ENCODE peak calls at places on chromosomes 13 and 19, in nine cellular contexts. A is tibial nerve; G is CD8-positive, alpha-beta T cell; M is spleen; T is left lung; V is IMR-90; R is transverse colon; C is cardiac muscle cell; B is pancreas. E is an unnamed sample.

GRCh38 chr19:16370671-16371391 is 46.2 kb downstream of the KLF2 start:
- DNase-seq in A (no peak), G (peak; percentile 42), M (peak; percentile 88), T (no peak), V (no peak), R (no peak), C (no peak), B (no peak), E (no peak)

GRCh38 chr13:109807345-109807744 is 21.0 kb upstream of the IRS2 start:
- DNase-seq in A (no peak), G (no peak), M (no peak), T (no peak), V (no peak), R (no peak), C (no peak), B (no peak), E (no peak)

GRCh38 chr19:8320564-8321066 is 560 bp downstream of the NDUFA7 start:
- DNase-seq in A (no peak), G (peak; percentile 27), M (no peak), T (no peak), V (no peak), R (no peak), C (peak; percentile 15), B (no peak), E (no peak)

GRCh38 chr19:42655748-42656147 is 61.0 kb upstream of the CEACAM8 start:
- DNase-seq in A (no peak), G (no peak), M (no peak), T (no peak), V (no peak), R (no peak), C (no peak), B (peak; percentile 69), E (no peak)

GRCh38 chr13:44075113-44075512 is 195.4 kb downstream of the LACC1 start:
- DNase-seq in A (no peak), G (no peak), M (no peak), T (no peak), V (no peak), R (no peak), C (no peak), B (no peak), E (no peak)

GRCh38 chr13:110397445-110397844 is 90.4 kb downstream of the COL4A2 start:
- DNase-seq in A (peak; percentile 75), G (no peak), M (no peak), T (no peak), V (peak; percentile 85), R (no peak), C (no peak), B (no peak), E (no peak)

GRCh38 chr13:40389081-40389641 is 277.3 kb downstream of the FOXO1 start:
- DNase-seq in A (no peak), G (peak; percentile 47), M (no peak), T (no peak), V (no peak), R (no peak), C (no peak), B (no peak), E (no peak)

GRCh38 chr19:34976611-34977010 is 12.6 kb upstream of the ZNF792 start:
- DNase-seq in A (no peak), G (no peak), M (no peak), T (no peak), V (no peak), R (no peak), C (no peak), B (no peak), E (no peak)

GRCh38 chr13:80299046-80299445 is 41.9 kb downstream of the SPRY2 start:
- DNase-seq in A (no peak), G (no peak), M (no peak), T (no peak), V (no peak), R (no peak), C (no peak), B (no peak), E (no peak)

GRCh38 chr13:28099396-28100148 is 804 bp downstream of the FLT3 start:
- DNase-seq in A (no peak), G (no peak), M (no peak), T (no peak), V (no peak), R (no peak), C (no peak), B (no peak), E (no peak)

GRCh38 chr13:37473035-37473434 is 125.5 kb downstream of the POSTN start:
- DNase-seq in A (no peak), G (no peak), M (no peak), T (no peak), V (no peak), R (no peak), C (no peak), B (no peak), E (no peak)

GRCh38 chr13:113781571-113781970 is 22.5 kb downstream of the TMEM255B start:
- DNase-seq in A (no peak), G (no peak), M (no peak), T (no peak), V (no peak), R (no peak), C (no peak), B (no peak), E (no peak)

DNA sequence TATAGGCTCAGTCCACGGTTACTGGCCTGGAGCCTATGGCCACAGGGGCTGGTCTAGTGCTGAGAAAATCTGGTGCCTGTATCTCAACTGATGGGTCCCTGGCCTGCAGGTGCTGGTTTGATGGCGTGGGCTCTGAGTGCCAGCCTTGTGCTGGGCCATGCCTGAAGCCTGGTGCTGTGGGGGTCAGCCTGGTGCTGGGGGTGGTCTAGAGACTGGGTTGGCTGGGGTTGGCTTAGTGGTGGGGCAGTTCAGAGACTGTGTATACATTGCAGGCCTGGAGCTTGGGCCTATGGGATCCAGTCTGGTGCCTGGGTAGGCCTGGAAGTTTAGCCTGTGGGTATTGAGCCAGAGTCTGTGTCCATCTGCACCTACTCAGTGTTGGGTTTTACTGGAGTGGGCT is 36.4 kb downstream of the SLC10A2 start:
- DNase-seq in A (no peak), G (no peak), M (no peak), T (no peak), V (no peak), R (no peak), C (no peak), B (no peak), E (no peak)
- H3K4me1 ChIP-seq in A (no peaks in the 10 kb centered on the region), G (no peaks in the 10 kb centered on the region), M (no peaks in the 10 kb centered on the region), T (no peaks in the 10 kb centered on the region), V (no peaks in the 10 kb centered on the region), R (no peaks in the 10 kb centered on the region), C (no peaks in the 10 kb centered on the region), B (no peaks in the 10 kb centered on the region), E (no peaks in the 10 kb centered on the region)

GRCh38 chr19:12784394-12784870 is 6.9 kb upstream of the JUNB start:
- DNase-seq in A (no peak), G (peak; percentile 38), M (no peak), T (no peak), V (peak; percentile 46), R (no peak), C (no peak), B (no peak), E (no peak)

GRCh38 chr19:12785431-12786011 is 5.8 kb upstream of the JUNB start:
- DNase-seq in A (no peak), G (peak; percentile 24), M (peak; percentile 82), T (peak; percentile 74), V (no peak), R (peak; percentile 41), C (no peak), B (no peak), E (no peak)

GRCh38 chr19:12786149-12786870 is 5.0 kb upstream of the JUNB start:
- DNase-seq in A (no peak), G (no peak), M (peak; percentile 92), T (peak; percentile 88), V (no peak), R (peak; percentile 86), C (no peak), B (peak; percentile 88), E (peak; percentile 78)

GRCh38 chr19:12783849-12784393 is 7.4 kb upstream of the JUNB start:
- DNase-seq in A (no peak), G (no peak), M (peak; percentile 85), T (peak; percentile 83), V (no peak), R (peak; percentile 73), C (no peak), B (no peak), E (peak; percentile 77)

GRCh38 chr19:12784871-12785430 is 6.3 kb upstream of the JUNB start:
- DNase-seq in A (no peak), G (peak; percentile 39), M (no peak), T (no peak), V (peak; percentile 26), R (no peak), C (no peak), B (no peak), E (no peak)
- H3K4me1 ChIP-seq in A (peaks cover 74% of the 10 kb centered on the region), G (peaks cover 60% of the 10 kb centered on the region), M (peaks cover 64% of the 10 kb centered on the region), T (peaks cover 61% of the 10 kb centered on the region), V (peaks cover 46% of the 10 kb centered on the region), R (peaks cover 77% of the 10 kb centered on the region), C (peaks cover 38% of the 10 kb centered on the region), B (peaks cover 16% of the 10 kb centered on the region), E (peaks cover 35% of the 10 kb centered on the region)

GRCh38 chr13:111924676-111925075 is 142.3 kb upstream of the SOX1 start:
- DNase-seq in A (no peak), G (no peak), M (no peak), T (peak; percentile 11), V (no peak), R (no peak), C (no peak), B (no peak), E (no peak)

GRCh38 chr13:111925146-111925875 is 141.6 kb upstream of the SOX1 start:
- DNase-seq in A (no peak), G (no peak), M (peak; percentile 45), T (peak; percentile 8), V (no peak), R (no peak), C (no peak), B (no peak), E (no peak)

GRCh38 chr13:111926501-111927180 is 140.3 kb upstream of the SOX1 start:
- DNase-seq in A (no peak), G (no peak), M (peak; percentile 40), T (peak; percentile 12), V (no peak), R (no peak), C (no peak), B (no peak), E (no peak)

GRCh38 chr13:111927181-111927540 is 139.8 kb upstream of the SOX1 start:
- DNase-seq in A (no peak), G (no peak), M (peak; percentile 53), T (peak; percentile 3), V (no peak), R (no peak), C (no peak), B (no peak), E (no peak)

GRCh38 chr13:111929036-111929616 is 137.8 kb upstream of the SOX1 start:
- DNase-seq in A (no peak), G (no peak), M (peak; percentile 48), T (peak; percentile 22), V (no peak), R (no peak), C (no peak), B (no peak), E (no peak)
- H3K4me1 ChIP-seq in A (no peaks in the 10 kb centered on the region), G (no peaks in the 10 kb centered on the region), M (no peaks in the 10 kb centered on the region), T (no peaks in the 10 kb centered on the region), V (no peaks in the 10 kb centered on the region), R (no peaks in the 10 kb centered on the region), C (no peaks in the 10 kb centered on the region), B (no peaks in the 10 kb centered on the region), E (no peaks in the 10 kb centered on the region)

DNA sequence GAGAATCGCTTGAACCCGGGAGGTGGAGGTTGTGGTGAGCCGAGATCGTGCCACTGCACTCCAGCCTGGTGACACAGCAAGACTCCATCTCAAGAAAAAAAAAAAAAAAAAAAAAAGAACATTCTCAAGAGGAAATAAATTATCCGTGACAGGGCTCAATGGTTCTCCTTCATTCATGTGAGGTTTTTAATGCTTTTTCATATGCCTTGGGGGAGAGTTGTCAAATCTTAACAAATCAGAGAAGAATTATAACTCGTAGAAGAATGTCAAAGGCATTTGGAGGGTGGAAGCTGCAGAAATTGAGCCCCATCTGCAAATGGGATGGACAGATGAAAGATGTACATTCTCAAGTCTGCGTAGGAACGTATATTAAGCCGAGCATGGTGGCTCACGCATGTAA is 34.8 kb upstream of the HOMER3 start:
- DNase-seq in A (no peak), G (no peak), M (no peak), T (no peak), V (no peak), R (no peak), C (no peak), B (no peak), E (no peak)
- H3K4me1 ChIP-seq in A (peaks cover 3% of the 10 kb centered on the region), G (no peaks in the 10 kb centered on the region), M (peaks cover 4% of the 10 kb centered on the region), T (peaks cover 3% of the 10 kb centered on the region), V (peaks cover 6% of the 10 kb centered on the region), R (peaks cover 5% of the 10 kb centered on the region), C (peaks cover 4% of the 10 kb centered on the region), B (no peaks in the 10 kb centered on the region), E (no peaks in the 10 kb centered on the region)

E was measured in psoas muscle.